ENCODE peak calls at places on chromosomes 4 and X, in eight cellular contexts. One of them, this sample, is unnamed. For H3K27me3, the result is how much of the 10 kb centered on the place peaks cover.

GRCh38 chr4:6408263-6408662 is 64.2 kb downstream of the PPP2R2C start:
- DNase-seq in A673: peak
- DNase-seq in ovary: no peak
- DNase-seq in SK-N-SH: no peak
- DNase-seq in right atrium auricular region: no peak
- DNase-seq in prostate gland: no peak
- DNase-seq in ascending aorta: no peak
- DNase-seq in PC-3: no peak
- DNase-seq in this sample: no peak

GRCh38 chr4:106266201-106266600 is 49.8 kb downstream of the TBCK start:
- DNase-seq in A673: peak
- DNase-seq in ovary: no peak
- DNase-seq in SK-N-SH: peak
- DNase-seq in right atrium auricular region: no peak
- DNase-seq in prostate gland: no peak
- DNase-seq in ascending aorta: no peak
- DNase-seq in PC-3: peak
- DNase-seq in this sample: no peak

GRCh38 chr4:120524237-120524636 is 398.3 kb downstream of the PRDM5 start:
- DNase-seq in A673: no peak
- DNase-seq in ovary: no peak
- DNase-seq in SK-N-SH: no peak
- DNase-seq in right atrium auricular region: no peak
- DNase-seq in prostate gland: no peak
- DNase-seq in ascending aorta: no peak
- DNase-seq in PC-3: no peak
- DNase-seq in this sample: no peak

GRCh38 chr4:169238445-169238844 is 32.3 kb downstream of the SH3RF1 start:
- DNase-seq in A673: no peak
- DNase-seq in ovary: no peak
- DNase-seq in SK-N-SH: no peak
- DNase-seq in right atrium auricular region: no peak
- DNase-seq in prostate gland: no peak
- DNase-seq in ascending aorta: no peak
- DNase-seq in PC-3: peak
- DNase-seq in this sample: no peak

GRCh38 chr4:106671711-106672110 is 303.1 kb upstream of the GIMD1 start:
- DNase-seq in A673: no peak
- DNase-seq in ovary: no peak
- DNase-seq in SK-N-SH: no peak
- DNase-seq in right atrium auricular region: no peak
- DNase-seq in prostate gland: no peak
- DNase-seq in ascending aorta: no peak
- DNase-seq in PC-3: peak
- DNase-seq in this sample: no peak

GRCh38 chrX:13464599-13465275 is 104.7 kb upstream of the EGFL6 start:
- DNase-seq in A673: no peak
- DNase-seq in ovary: no peak
- DNase-seq in SK-N-SH: no peak
- DNase-seq in right atrium auricular region: no peak
- DNase-seq in prostate gland: no peak
- DNase-seq in ascending aorta: no peak
- DNase-seq in PC-3: peak
- DNase-seq in this sample: peak

GRCh38 chr4:8275511-8275910 is 6.0 kb downstream of the HTRA3 start:
- DNase-seq in A673: no peak
- DNase-seq in ovary: peak
- DNase-seq in SK-N-SH: no peak
- DNase-seq in right atrium auricular region: no peak
- DNase-seq in prostate gland: no peak
- DNase-seq in ascending aorta: no peak
- DNase-seq in PC-3: no peak
- DNase-seq in this sample: no peak

GRCh38 chr4:139484861-139485311 is 31.0 kb downstream of the RAB33B start:
- DNase-seq in A673: no peak
- DNase-seq in ovary: no peak
- DNase-seq in SK-N-SH: no peak
- DNase-seq in right atrium auricular region: no peak
- DNase-seq in prostate gland: no peak
- DNase-seq in ascending aorta: no peak
- DNase-seq in PC-3: no peak
- DNase-seq in this sample: no peak

GRCh38 chr4:139736257-139736626 is 70.6 kb downstream of the MGST2 start:
- DNase-seq in A673: no peak
- DNase-seq in ovary: no peak
- DNase-seq in SK-N-SH: no peak
- DNase-seq in right atrium auricular region: peak
- DNase-seq in prostate gland: no peak
- DNase-seq in ascending aorta: no peak
- DNase-seq in PC-3: no peak
- DNase-seq in this sample: no peak

DNA sequence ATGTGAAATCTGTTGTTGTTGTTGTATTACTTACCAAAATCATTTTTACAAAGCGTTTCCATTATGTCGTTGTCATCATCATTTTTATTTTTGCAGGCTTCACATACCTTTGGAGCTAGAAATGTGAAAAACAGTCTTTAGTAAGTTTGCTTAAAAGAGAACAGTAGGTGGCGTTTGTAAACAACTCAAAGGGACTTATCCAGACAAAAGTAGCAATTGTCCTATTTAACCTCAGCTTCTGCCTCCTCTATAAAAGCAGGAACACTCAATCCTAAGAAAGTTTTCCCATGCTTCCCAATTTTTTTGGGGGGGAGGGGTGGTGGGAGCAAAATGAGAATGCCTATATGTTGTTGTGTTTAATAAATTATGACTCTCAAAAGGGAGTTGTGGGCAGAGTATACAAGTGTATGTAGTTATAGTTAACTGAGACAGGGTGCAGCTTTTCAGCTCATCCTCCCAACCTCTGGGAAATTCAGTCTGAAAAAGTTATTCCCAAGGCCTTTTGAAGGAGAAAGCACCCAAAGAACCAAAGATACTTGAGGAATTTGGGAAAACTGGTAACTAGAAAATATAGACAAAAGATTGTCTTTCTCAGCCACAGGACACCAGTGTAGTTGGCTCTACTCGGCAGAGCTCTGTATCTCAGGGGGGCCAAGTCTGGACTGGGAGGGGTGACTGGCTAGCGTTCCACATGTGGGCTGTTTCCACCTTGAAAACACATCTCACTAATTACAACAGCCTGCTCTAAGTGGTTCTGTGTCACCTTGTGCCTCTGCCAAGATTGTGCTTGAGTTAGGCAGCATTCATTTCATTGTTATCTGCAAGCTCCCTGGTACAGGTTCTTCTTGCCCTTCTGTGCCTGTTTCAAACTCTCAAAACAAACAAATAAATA is 2.8 kb downstream of the SFRP2 start:
- DNase-seq in A673: peak
- DNase-seq in ovary: no peak
- DNase-seq in SK-N-SH: peak
- DNase-seq in right atrium auricular region: no peak
- DNase-seq in prostate gland: no peak
- DNase-seq in ascending aorta: no peak
- DNase-seq in PC-3: peak
- DNase-seq in this sample: no peak
- H3K27me3 ChIP-seq in A673: half or more
- H3K27me3 ChIP-seq in ovary: under half
- H3K27me3 ChIP-seq in SK-N-SH: half or more
- H3K27me3 ChIP-seq in right atrium auricular region: under half
- H3K27me3 ChIP-seq in prostate gland: under half
- H3K27me3 ChIP-seq in ascending aorta: under half
- H3K27me3 ChIP-seq in PC-3: under half
- H3K27me3 ChIP-seq in this sample: half or more

GRCh38 chr4:187183826-187184225 is 460.2 kb upstream of the FAT1 start:
- DNase-seq in A673: no peak
- DNase-seq in ovary: no peak
- DNase-seq in SK-N-SH: no peak
- DNase-seq in right atrium auricular region: no peak
- DNase-seq in prostate gland: no peak
- DNase-seq in ascending aorta: no peak
- DNase-seq in PC-3: no peak
- DNase-seq in this sample: no peak
- H3K27me3 ChIP-seq in A673: half or more
- H3K27me3 ChIP-seq in ovary: under half
- H3K27me3 ChIP-seq in SK-N-SH: under half
- H3K27me3 ChIP-seq in right atrium auricular region: under half
- H3K27me3 ChIP-seq in prostate gland: under half
- H3K27me3 ChIP-seq in ascending aorta: under half
- H3K27me3 ChIP-seq in PC-3: under half
- H3K27me3 ChIP-seq in this sample: under half

DNA sequence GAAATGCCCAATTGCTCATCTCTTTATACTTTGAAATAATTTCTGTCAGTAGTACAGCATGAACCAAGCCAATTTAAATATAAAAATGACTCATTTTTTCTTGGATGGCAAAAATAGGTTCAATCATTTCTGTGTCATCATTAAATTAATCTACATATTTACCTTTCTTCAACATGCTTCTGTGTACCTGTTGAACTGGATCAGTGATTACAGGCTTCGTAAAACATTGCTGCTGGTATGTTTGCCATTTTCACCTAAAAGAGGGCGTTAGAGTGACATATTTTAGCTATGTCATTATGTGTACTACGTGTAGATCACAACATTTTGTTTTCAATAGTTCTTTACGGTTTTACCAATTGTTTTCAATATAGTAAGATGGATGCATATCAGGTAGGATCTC is 340.5 kb upstream of the MAOA start:
- DNase-seq in A673: no peak
- DNase-seq in ovary: no peak
- DNase-seq in SK-N-SH: no peak
- DNase-seq in right atrium auricular region: no peak
- DNase-seq in prostate gland: no peak
- DNase-seq in ascending aorta: no peak
- DNase-seq in PC-3: no peak
- DNase-seq in this sample: no peak
- H3K27me3 ChIP-seq in A673: under half
- H3K27me3 ChIP-seq in ovary: under half
- H3K27me3 ChIP-seq in SK-N-SH: under half
- H3K27me3 ChIP-seq in right atrium auricular region: under half
- H3K27me3 ChIP-seq in prostate gland: under half
- H3K27me3 ChIP-seq in ascending aorta: under half
- H3K27me3 ChIP-seq in PC-3: under half
- H3K27me3 ChIP-seq in this sample: under half

GRCh38 chrX:153903238-153903980 is 1.1 kb upstream of the AVPR2 start:
- DNase-seq in A673: no peak
- DNase-seq in ovary: no peak
- DNase-seq in SK-N-SH: peak
- DNase-seq in right atrium auricular region: no peak
- DNase-seq in prostate gland: no peak
- DNase-seq in ascending aorta: no peak
- DNase-seq in PC-3: no peak
- DNase-seq in this sample: no peak
- H3K27me3 ChIP-seq in A673: under half
- H3K27me3 ChIP-seq in ovary: under half
- H3K27me3 ChIP-seq in SK-N-SH: under half
- H3K27me3 ChIP-seq in right atrium auricular region: under half
- H3K27me3 ChIP-seq in prostate gland: under half
- H3K27me3 ChIP-seq in ascending aorta: under half
- H3K27me3 ChIP-seq in PC-3: under half
- H3K27me3 ChIP-seq in this sample: under half

DNA sequence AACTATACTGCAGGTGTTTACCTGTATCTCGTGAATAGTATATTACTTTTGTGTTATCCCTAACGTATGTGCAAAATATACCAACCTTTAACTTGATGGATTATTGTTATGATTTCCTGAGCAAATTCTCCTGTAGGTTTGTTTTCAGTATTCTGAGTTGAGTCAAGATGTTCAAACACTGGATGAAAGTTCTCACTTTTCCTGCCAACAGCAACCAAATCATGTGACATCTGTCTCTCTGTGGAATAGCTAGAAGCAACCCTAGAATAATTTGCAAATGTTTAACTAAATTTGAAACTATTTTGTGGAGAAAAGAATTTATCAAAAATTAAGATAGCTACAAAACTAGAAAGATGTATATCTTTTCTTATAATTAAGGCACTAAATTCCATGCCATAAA is 35.6 kb downstream of the BCLAF3 start:
- DNase-seq in A673: no peak
- DNase-seq in ovary: no peak
- DNase-seq in SK-N-SH: no peak
- DNase-seq in right atrium auricular region: no peak
- DNase-seq in prostate gland: no peak
- DNase-seq in ascending aorta: no peak
- DNase-seq in PC-3: no peak
- DNase-seq in this sample: no peak
- H3K27me3 ChIP-seq in A673: under half
- H3K27me3 ChIP-seq in ovary: under half
- H3K27me3 ChIP-seq in SK-N-SH: under half
- H3K27me3 ChIP-seq in right atrium auricular region: under half
- H3K27me3 ChIP-seq in prostate gland: under half
- H3K27me3 ChIP-seq in ascending aorta: under half
- H3K27me3 ChIP-seq in PC-3: under half
- H3K27me3 ChIP-seq in this sample: under half

DNA sequence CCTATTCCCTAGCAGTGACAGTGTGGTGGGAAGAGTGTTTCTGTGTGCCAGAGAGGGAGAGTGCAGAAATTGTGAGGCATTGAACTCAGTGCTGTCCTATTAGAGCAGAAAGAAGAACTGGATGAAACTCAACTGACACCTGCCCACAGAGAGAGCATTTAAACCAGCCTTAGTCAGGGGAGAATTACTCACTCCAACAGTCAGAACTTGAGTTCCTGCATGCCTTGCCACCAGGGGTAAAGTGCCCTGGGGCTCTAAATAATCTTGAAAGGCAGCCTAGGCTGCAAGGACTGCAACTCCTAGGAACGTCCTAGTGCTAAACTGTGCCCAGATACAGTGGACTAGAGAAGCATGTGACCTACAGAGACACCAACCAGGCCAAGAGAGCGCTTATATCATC is 12.8 kb downstream of the CYSLTR1 start:
- DNase-seq in A673: no peak
- DNase-seq in ovary: no peak
- DNase-seq in SK-N-SH: no peak
- DNase-seq in right atrium auricular region: no peak
- DNase-seq in prostate gland: no peak
- DNase-seq in ascending aorta: no peak
- DNase-seq in PC-3: peak
- DNase-seq in this sample: peak
- H3K27me3 ChIP-seq in A673: under half
- H3K27me3 ChIP-seq in ovary: under half
- H3K27me3 ChIP-seq in SK-N-SH: under half
- H3K27me3 ChIP-seq in right atrium auricular region: under half
- H3K27me3 ChIP-seq in prostate gland: under half
- H3K27me3 ChIP-seq in ascending aorta: under half
- H3K27me3 ChIP-seq in PC-3: under half
- H3K27me3 ChIP-seq in this sample: under half

GRCh38 chr4:1006856-1007255 is 4.6 kb upstream of the FGFRL1 start:
- DNase-seq in A673: no peak
- DNase-seq in ovary: no peak
- DNase-seq in SK-N-SH: no peak
- DNase-seq in right atrium auricular region: no peak
- DNase-seq in prostate gland: no peak
- DNase-seq in ascending aorta: no peak
- DNase-seq in PC-3: no peak
- DNase-seq in this sample: no peak
- H3K27me3 ChIP-seq in A673: half or more
- H3K27me3 ChIP-seq in ovary: under half
- H3K27me3 ChIP-seq in SK-N-SH: half or more
- H3K27me3 ChIP-seq in right atrium auricular region: under half
- H3K27me3 ChIP-seq in prostate gland: under half
- H3K27me3 ChIP-seq in ascending aorta: under half
- H3K27me3 ChIP-seq in PC-3: under half
- H3K27me3 ChIP-seq in this sample: half or more

This sample was measured in foreskin keratinocyte.